ENCODE peak calls at places on chromosomes 1 and 21, in six cellular contexts. R is bronchial epithelial cell, N is HS-5, H is cardiac fibroblast, J is dorsolateral prefrontal cortex, E is AG09319. D is an unnamed sample.

GRCh38 chr1:244350027-244350426 is 101.7 kb downstream of the ADSS2 start:
- DNase-seq in R (no peak), N (no peak), H (peak), J (no peak), E (no peak), D (no peak)

GRCh38 chr1:15916417-15916816 is 59.5 kb downstream of the ZBTB17 start:
- DNase-seq in R (peak), N (peak), H (no peak), J (no peak), E (no peak), D (no peak)

GRCh38 chr1:230824571-230825060 is 43.7 kb downstream of the C1orf198 start:
- DNase-seq in R (no peak), N (no peak), H (peak), J (no peak), E (no peak), D (no peak)

GRCh38 chr1:168136709-168137514 is at the start of gene GPR161:
- DNase-seq in R (peak), N (no peak), H (peak), J (peak), E (no peak), D (no peak)

GRCh38 chr21:30463713-30464112 is 16.5 kb downstream of the KRTAP19-1 start:
- DNase-seq in R (peak), N (no peak), H (no peak), J (no peak), E (no peak), D (no peak)

GRCh38 chr1:47866631-47867446 is 130.3 kb downstream of the TRABD2B start:
- DNase-seq in R (no peak), N (no peak), H (peak), J (no peak), E (no peak), D (no peak)

GRCh38 chr1:185699874-185700273 is 34.3 kb upstream of the HMCN1 start:
- DNase-seq in R (no peak), N (no peak), H (no peak), J (no peak), E (no peak), D (no peak)

GRCh38 chr1:204775546-204775945 is 90.0 kb upstream of the LRRN2 start:
- DNase-seq in R (no peak), N (no peak), H (no peak), J (no peak), E (no peak), D (no peak)

GRCh38 chr1:94539496-94539895 is 2.1 kb downstream of the F3 start:
- DNase-seq in R (peak), N (no peak), H (peak), J (no peak), E (no peak), D (no peak)